ENCODE peak calls at places on chromosomes 7 and 10, in eight cellular contexts. One of them, this sample, is unnamed.

GRCh38 chr10:132388901-132389630 is 7.9 kb upstream of the PWWP2B start:
- DNase-seq in activated CD4-positive, alpha-beta T cell treated with anti-CD3 and anti-CD28 coated beads for 48 hours: peak; percentile 34
- DNase-seq in GM19239: no peak
- DNase-seq in T-cell: no peak
- DNase-seq in LoVo: no peak
- DNase-seq in AG04450: no peak
- DNase-seq in NCI-H1105 treated with DMSO at 0.1 percent for 48 hours: no peak
- DNase-seq in A172: no peak
- DNase-seq in this sample: no peak

GRCh38 chr10:127525686-127526085 is 23.4 kb upstream of the NPS start:
- DNase-seq in LoVo: no peak
- DNase-seq in T-cell: no peak
- DNase-seq in GM19239: no peak
- DNase-seq in activated CD4-positive, alpha-beta T cell treated with anti-CD3 and anti-CD28 coated beads for 48 hours: no peak
- DNase-seq in A172: no peak
- DNase-seq in NCI-H1105 treated with DMSO at 0.1 percent for 48 hours: no peak
- DNase-seq in AG04450: no peak
- DNase-seq in this sample: no peak

GRCh38 chr10:70866424-70866823 is 21.9 kb downstream of the PCBD1 start:
- DNase-seq in activated CD4-positive, alpha-beta T cell treated with anti-CD3 and anti-CD28 coated beads for 48 hours: no peak
- DNase-seq in NCI-H1105 treated with DMSO at 0.1 percent for 48 hours: no peak
- DNase-seq in T-cell: peak; percentile 9
- DNase-seq in LoVo: no peak
- DNase-seq in A172: peak; percentile 28
- DNase-seq in GM19239: no peak
- DNase-seq in AG04450: no peak
- DNase-seq in this sample: peak; percentile 88

GRCh38 chr7:21767300-21767900 is 178.3 kb downstream of the CDCA7L start:
- DNase-seq in AG04450: no peak
- DNase-seq in T-cell: peak; percentile 2
- DNase-seq in activated CD4-positive, alpha-beta T cell treated with anti-CD3 and anti-CD28 coated beads for 48 hours: peak; percentile 25
- DNase-seq in LoVo: peak; percentile 83
- DNase-seq in GM19239: peak; percentile 9
- DNase-seq in NCI-H1105 treated with DMSO at 0.1 percent for 48 hours: peak; percentile 90
- DNase-seq in A172: peak; percentile 93
- DNase-seq in this sample: peak; percentile 37

GRCh38 chr10:50395279-50395678 is 144.0 kb upstream of the ASAH2 start:
- DNase-seq in activated CD4-positive, alpha-beta T cell treated with anti-CD3 and anti-CD28 coated beads for 48 hours: no peak
- DNase-seq in AG04450: no peak
- DNase-seq in NCI-H1105 treated with DMSO at 0.1 percent for 48 hours: no peak
- DNase-seq in T-cell: no peak
- DNase-seq in GM19239: no peak
- DNase-seq in A172: no peak
- DNase-seq in LoVo: no peak
- DNase-seq in this sample: peak; percentile 11

GRCh38 chr10:69103784-69104183 is 15.9 kb downstream of the SRGN start:
- DNase-seq in LoVo: no peak
- DNase-seq in T-cell: no peak
- DNase-seq in activated CD4-positive, alpha-beta T cell treated with anti-CD3 and anti-CD28 coated beads for 48 hours: no peak
- DNase-seq in GM19239: no peak
- DNase-seq in A172: no peak
- DNase-seq in NCI-H1105 treated with DMSO at 0.1 percent for 48 hours: no peak
- DNase-seq in AG04450: no peak
- DNase-seq in this sample: no peak

GRCh38 chr7:21999896-22000295 is 54.2 kb upstream of the CDCA7L start:
- DNase-seq in NCI-H1105 treated with DMSO at 0.1 percent for 48 hours: no peak
- DNase-seq in A172: no peak
- DNase-seq in GM19239: no peak
- DNase-seq in AG04450: no peak
- DNase-seq in T-cell: no peak
- DNase-seq in activated CD4-positive, alpha-beta T cell treated with anti-CD3 and anti-CD28 coated beads for 48 hours: no peak
- DNase-seq in LoVo: no peak
- DNase-seq in this sample: peak; percentile 89

GRCh38 chr10:55183993-55184392 is 383.0 kb upstream of the PCDH15 start:
- DNase-seq in NCI-H1105 treated with DMSO at 0.1 percent for 48 hours: no peak
- DNase-seq in GM19239: no peak
- DNase-seq in LoVo: no peak
- DNase-seq in T-cell: no peak
- DNase-seq in AG04450: no peak
- DNase-seq in activated CD4-positive, alpha-beta T cell treated with anti-CD3 and anti-CD28 coated beads for 48 hours: no peak
- DNase-seq in A172: peak; percentile 40
- DNase-seq in this sample: peak; percentile 94

GRCh38 chr7:29224726-29225125 is 30.2 kb downstream of the CHN2 start:
- DNase-seq in GM19239: no peak
- DNase-seq in AG04450: no peak
- DNase-seq in NCI-H1105 treated with DMSO at 0.1 percent for 48 hours: no peak
- DNase-seq in A172: peak; percentile 22
- DNase-seq in LoVo: no peak
- DNase-seq in activated CD4-positive, alpha-beta T cell treated with anti-CD3 and anti-CD28 coated beads for 48 hours: no peak
- DNase-seq in T-cell: no peak
- DNase-seq in this sample: no peak

GRCh38 chr10:63416376-63416775 is 49.4 kb downstream of the JMJD1C start:
- DNase-seq in GM19239: no peak
- DNase-seq in LoVo: no peak
- DNase-seq in activated CD4-positive, alpha-beta T cell treated with anti-CD3 and anti-CD28 coated beads for 48 hours: no peak
- DNase-seq in NCI-H1105 treated with DMSO at 0.1 percent for 48 hours: no peak
- DNase-seq in T-cell: no peak
- DNase-seq in A172: no peak
- DNase-seq in AG04450: no peak
- DNase-seq in this sample: no peak

GRCh38 chr7:157872447-157872846 is 535.6 kb downstream of the DNAJB6 start:
- DNase-seq in NCI-H1105 treated with DMSO at 0.1 percent for 48 hours: no peak
- DNase-seq in A172: no peak
- DNase-seq in AG04450: no peak
- DNase-seq in LoVo: no peak
- DNase-seq in GM19239: no peak
- DNase-seq in activated CD4-positive, alpha-beta T cell treated with anti-CD3 and anti-CD28 coated beads for 48 hours: no peak
- DNase-seq in T-cell: no peak
- DNase-seq in this sample: no peak